ENCODE peak calls at places on chromosomes 6 and 20, in seven cellular contexts. B is NCI-H1105 treated with DMSO at 0.1 percent for 48 hours, K is NCI-H446 treated with DMSO at 0.1 percent for 48 hours, Q is H4, Z is aorta, C is left lung, O is NCI-H748 treated with DMSO at 0.1 percent for 48 hours. W is an unnamed sample.

GRCh38 chr6:35568967-35569606 is 56.4 kb upstream of the TULP1 start:
- DNase-seq in B (no peak), K (peak; percentile 83), Q (no peak), Z (peak; percentile 50), C (peak; percentile 80), O (no peak), W (no peak)

GRCh38 chr20:40279390-40279789 is 409.6 kb downstream of the MAFB start:
- DNase-seq in B (peak; percentile 26), K (no peak), Q (peak; percentile 82), Z (peak; percentile 61), C (no peak), O (no peak), W (no peak)

GRCh38 chr6:15268130-15268908 is 22.4 kb downstream of the JARID2 start:
- DNase-seq in B (no peak), K (no peak), Q (no peak), Z (no peak), C (no peak), O (no peak), W (no peak)

GRCh38 chr6:153956807-153957206 is 82.2 kb upstream of the OPRM1 start:
- DNase-seq in B (no peak), K (no peak), Q (no peak), Z (no peak), C (no peak), O (no peak), W (no peak)

GRCh38 chr6:7047966-7048365 is 59.8 kb upstream of the RREB1 start:
- DNase-seq in B (no peak), K (no peak), Q (no peak), Z (no peak), C (no peak), O (no peak), W (no peak)

GRCh38 chr6:156449128-156449527 is 328.1 kb upstream of the ARID1B start:
- DNase-seq in B (peak; percentile 64), K (no peak), Q (no peak), Z (no peak), C (no peak), O (no peak), W (no peak)

GRCh38 chr6:1987640-1988039 is 257.8 kb downstream of the GMDS start:
- DNase-seq in B (no peak), K (peak; percentile 8), Q (peak; percentile 21), Z (no peak), C (no peak), O (no peak), W (no peak)

GRCh38 chr20:51586005-51586440 is 43.5 kb upstream of the NFATC2 start:
- DNase-seq in B (no peak), K (no peak), Q (peak; percentile 78), Z (no peak), C (no peak), O (no peak), W (no peak)

GRCh38 chr6:106525885-106526280 is 103.4 kb downstream of the RTN4IP1 start:
- DNase-seq in B (no peak), K (no peak), Q (no peak), Z (no peak), C (no peak), O (no peak), W (no peak)

GRCh38 chr6:41704028-41704427 is 31.4 kb downstream of the TFEB start:
- DNase-seq in B (no peak), K (no peak), Q (no peak), Z (no peak), C (no peak), O (no peak), W (no peak)

GRCh38 chr20:32168184-32168910 is 39.2 kb downstream of the PLAGL2 start:
- DNase-seq in B (peak; percentile 4), K (no peak), Q (peak; percentile 30), Z (peak; percentile 9), C (no peak), O (no peak), W (no peak)

GRCh38 chr20:61313396-61313795 is 61.3 kb downstream of the CDH4 start:
- DNase-seq in B (no peak), K (no peak), Q (no peak), Z (no peak), C (no peak), O (no peak), W (no peak)

W was measured in activated CD4-positive, CD25-positive, alpha-beta regulatory T cell.